ENCODE peak calls at places on chromosomes 16 and 17, in seven cellular contexts. G, S, I, X, Q, U and T are unnamed samples. For H3K4me1, the result is how much of the 10 kb centered on the place peaks cover.

GRCh38 chr16:58329147-58329546 is 34.3 kb upstream of the PRSS54 start:
- DNase-seq in G (no peak), S (no peak), I (no peak), X (peak), Q (no peak), U (no peak), T (no peak)

GRCh38 chr17:81246679-81247338 is 7.7 kb downstream of the NDUFAF8 start:
- DNase-seq in G (no peak), S (no peak), I (no peak), X (no peak), Q (no peak), U (peak), T (peak)

GRCh38 chr17:79534111-79534510 is 76.7 kb downstream of the RBFOX3 start:
- DNase-seq in G (no peak), S (no peak), I (no peak), X (no peak), Q (no peak), U (no peak), T (no peak)

GRCh38 chr17:76271669-76272540 is 6.8 kb downstream of the UBALD2 start:
- DNase-seq in G (peak), S (peak), I (peak), X (no peak), Q (no peak), U (peak), T (no peak)

GRCh38 chr17:76034433-76035185 is 7.5 kb upstream of the EVPL start:
- DNase-seq in G (no peak), S (no peak), I (no peak), X (no peak), Q (no peak), U (no peak), T (no peak)

GRCh38 chr16:53967172-53967571 is 263.2 kb downstream of the FTO start:
- DNase-seq in G (no peak), S (no peak), I (no peak), X (no peak), Q (no peak), U (no peak), T (no peak)

GRCh38 chr17:9790889-9791876 is at the start of gene DHRS7C:
- DNase-seq in G (no peak), S (no peak), I (no peak), X (no peak), Q (no peak), U (no peak), T (peak)

GRCh38 chr16:63975669-63976068 is 1146.2 kb downstream of the CDH11 start:
- DNase-seq in G (no peak), S (no peak), I (no peak), X (no peak), Q (no peak), U (no peak), T (no peak)

GRCh38 chr16:29318037-29318436 is 88.5 kb downstream of the NPIPB11 start:
- DNase-seq in G (no peak), S (peak), I (no peak), X (no peak), Q (no peak), U (no peak), T (peak)

GRCh38 chr16:66695935-66696668 is 441 bp downstream of the CMTM4 start:
- DNase-seq in G (no peak), S (peak), I (peak), X (peak), Q (peak), U (peak), T (peak)

GRCh38 chr16:66698046-66698445 is 1.5 kb upstream of the CMTM4 start:
- DNase-seq in G (no peak), S (no peak), I (no peak), X (no peak), Q (no peak), U (no peak), T (no peak)

GRCh38 chr16:66696669-66697630 is at the start of gene CMTM4:
- DNase-seq in G (peak), S (peak), I (peak), X (peak), Q (peak), U (peak), T (peak)

GRCh38 chr16:66693088-66693487 is 3.5 kb downstream of the CMTM4 start:
- DNase-seq in G (no peak), S (no peak), I (no peak), X (no peak), Q (no peak), U (no peak), T (no peak)

DNA sequence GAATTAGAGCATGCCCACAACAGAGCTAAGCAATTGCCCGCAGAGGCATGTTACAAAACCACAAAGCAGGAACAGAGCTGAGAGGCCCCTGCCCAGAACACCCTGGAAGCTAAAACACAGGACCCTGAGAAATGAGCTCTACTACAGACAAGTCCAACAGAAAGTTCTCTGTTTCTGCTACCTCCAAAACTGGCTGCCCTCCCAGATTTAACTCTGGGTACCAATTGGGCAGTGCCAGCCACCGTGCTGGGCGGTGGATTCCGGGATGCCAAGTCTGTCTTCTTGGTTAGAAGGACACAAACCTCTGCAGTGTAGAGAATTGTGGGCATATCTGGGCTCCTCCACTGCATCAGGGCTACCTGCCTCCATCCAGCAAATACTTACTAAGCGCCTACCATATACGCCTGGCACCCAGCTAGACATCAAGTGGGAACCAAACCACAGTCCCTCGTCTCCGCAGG is 1.0 kb downstream of the CMTM4 start:
- DNase-seq in G (no peak), S (no peak), I (no peak), X (no peak), Q (no peak), U (no peak), T (peak)
- H3K27ac ChIP-seq in G (no peak), S (no peak), I (peak), X (no peak), Q (peak), U (peak), T (no peak)

DNA sequence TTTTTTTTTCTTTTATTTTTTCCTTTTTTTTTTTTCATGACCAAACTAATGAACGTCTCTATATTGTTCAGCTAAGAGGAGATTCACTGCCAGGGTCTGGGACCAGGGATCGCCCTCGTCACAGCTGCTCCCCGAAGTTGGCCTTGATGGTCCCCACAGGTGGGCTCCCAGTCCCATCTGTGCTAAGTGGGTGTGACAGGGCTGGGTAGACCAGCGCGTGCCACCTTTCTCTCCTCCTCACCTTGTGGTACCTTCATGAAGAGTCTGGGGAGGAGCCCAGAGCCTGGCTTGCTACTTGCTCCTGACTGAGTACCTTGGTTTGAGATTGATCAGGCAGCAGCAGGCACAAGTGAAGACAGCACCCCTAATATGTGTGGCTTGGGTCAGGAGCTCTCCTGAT is 6.5 kb upstream of the FOXF1 start:
- DNase-seq in G (no peak), S (no peak), I (no peak), X (no peak), Q (no peak), U (no peak), T (no peak)
- H3K4me1 ChIP-seq in G (under half), S (under half), I (under half), X (under half), Q (under half), U (under half), T (under half)

DNA sequence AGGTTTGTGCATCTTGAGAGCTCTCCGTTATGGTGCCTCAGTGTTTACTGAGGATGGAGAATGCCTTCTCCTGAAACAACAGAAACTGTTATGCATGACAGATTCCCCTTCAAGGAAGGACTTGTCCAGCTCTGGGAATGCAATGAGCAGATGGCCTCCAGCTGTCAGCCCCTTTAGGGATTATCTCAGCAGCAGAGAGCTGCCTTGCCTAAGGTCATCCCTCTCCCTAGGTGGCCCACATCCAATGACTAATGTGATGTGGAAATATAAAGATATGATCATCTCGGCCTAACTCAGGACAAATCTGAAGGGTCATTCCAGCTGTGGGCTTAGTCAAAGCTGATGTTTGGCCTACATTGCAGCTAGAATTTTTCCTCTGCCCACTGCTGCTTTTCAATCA is 214.3 kb upstream of the N4BP1 start:
- DNase-seq in G (no peak), S (no peak), I (no peak), X (no peak), Q (no peak), U (no peak), T (no peak)
- H3K4me3 ChIP-seq in G (no peak), S (no peak), I (no peak), X (no peak), Q (no peak), U (no peak), T (no peak)

DNA sequence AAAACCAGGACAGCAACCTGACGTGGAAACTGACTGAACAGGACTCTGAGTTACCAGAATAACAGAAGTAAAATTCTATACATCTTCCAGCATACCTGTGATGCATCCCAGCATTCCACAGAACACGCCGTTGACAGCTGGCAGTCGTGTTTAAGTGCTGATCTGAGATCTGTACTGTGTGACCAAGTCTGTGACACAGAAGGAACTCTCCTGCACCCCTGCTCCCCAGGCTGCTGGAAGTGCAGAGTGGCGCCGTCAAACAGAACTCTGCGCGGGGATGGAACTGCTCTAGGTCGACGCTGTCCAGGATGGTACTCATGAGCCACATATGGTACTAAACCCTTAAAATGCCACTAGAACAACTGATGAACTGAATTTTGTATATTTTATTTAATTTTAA is 804 bp upstream of the ITGAE start:
- DNase-seq in G (no peak), S (no peak), I (no peak), X (no peak), Q (no peak), U (no peak), T (no peak)
- H3K27ac ChIP-seq in G (no peak), S (peak), I (peak), X (peak), Q (no peak), U (no peak), T (no peak)

GRCh38 chr16:46884513-46885293 is 541 bp downstream of the GPT2 start:
- DNase-seq in G (no peak), S (peak), I (no peak), X (no peak), Q (no peak), U (no peak), T (peak)
- H3K4me1 ChIP-seq in G (under half), S (under half), I (half or more), X (under half), Q (under half), U (under half), T (under half)

GRCh38 chr16:14449334-14449733 is 180.7 kb downstream of the PARN start:
- DNase-seq in G (no peak), S (no peak), I (no peak), X (peak), Q (no peak), U (no peak), T (no peak)
- H3K4me3 ChIP-seq in G (no peak), S (no peak), I (no peak), X (no peak), Q (no peak), U (no peak), T (no peak)

DNA sequence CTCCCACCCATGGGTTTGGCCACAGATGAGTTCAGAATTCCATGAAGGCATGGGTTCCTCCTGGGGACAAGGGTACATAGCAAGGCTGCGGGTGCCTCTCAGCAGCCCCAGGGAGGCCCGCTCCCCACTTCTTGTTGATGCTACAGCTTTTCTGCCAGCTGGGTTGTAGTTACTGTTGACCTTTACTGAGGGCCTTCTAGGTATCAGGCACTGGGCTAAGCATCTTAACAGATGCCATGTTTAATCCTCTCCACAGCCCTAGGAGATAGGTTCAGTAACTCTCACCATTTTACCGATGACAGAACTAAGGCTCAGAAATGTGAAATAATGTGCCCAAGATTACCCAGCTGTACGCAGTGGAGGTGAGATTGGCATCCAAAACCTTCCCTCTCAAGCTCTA is 54.3 kb upstream of the DLX4 start:
- DNase-seq in G (no peak), S (no peak), I (no peak), X (no peak), Q (no peak), U (no peak), T (no peak)
- H3K27ac ChIP-seq in G (no peak), S (no peak), I (no peak), X (no peak), Q (no peak), U (no peak), T (no peak)

GRCh38 chr16:11570258-11570657 is 16.5 kb downstream of the LITAF start:
- DNase-seq in G (no peak), S (no peak), I (no peak), X (no peak), Q (no peak), U (no peak), T (no peak)
- H3K4me1 ChIP-seq in G (under half), S (under half), I (half or more), X (under half), Q (under half), U (under half), T (under half)